ENCODE peak calls at places on chromosomes 5 and 9, in eight cellular contexts. One of them, this sample, is unnamed.

GRCh38 chr5:120613729-120614128 is 149.6 kb downstream of the PRR16 start:
- DNase-seq in choroid plexus epithelial cell: peak
- DNase-seq in breast epithelium: no peak
- DNase-seq in HFF-Myc: no peak
- DNase-seq in WTC11: no peak
- DNase-seq in GM23338: no peak
- DNase-seq in osteocyte: no peak
- DNase-seq in activated CD8-positive, alpha-beta T cell treated with anti-CD3 and anti-CD28 coated beads for 36 hours: no peak
- DNase-seq in this sample: no peak

GRCh38 chr5:41835625-41836024 is 34.6 kb downstream of the OXCT1 start:
- DNase-seq in WTC11: peak
- DNase-seq in GM23338: peak
- DNase-seq in breast epithelium: no peak
- DNase-seq in choroid plexus epithelial cell: peak
- DNase-seq in HFF-Myc: peak
- DNase-seq in osteocyte: peak
- DNase-seq in activated CD8-positive, alpha-beta T cell treated with anti-CD3 and anti-CD28 coated beads for 36 hours: peak
- DNase-seq in this sample: peak

GRCh38 chr5:91288117-91288516 is 95.0 kb downstream of the ARRDC3 start:
- DNase-seq in choroid plexus epithelial cell: peak
- DNase-seq in osteocyte: no peak
- DNase-seq in WTC11: no peak
- DNase-seq in GM23338: no peak
- DNase-seq in HFF-Myc: peak
- DNase-seq in activated CD8-positive, alpha-beta T cell treated with anti-CD3 and anti-CD28 coated beads for 36 hours: no peak
- DNase-seq in breast epithelium: no peak
- DNase-seq in this sample: no peak

GRCh38 chr9:93231121-93231694 is 47.3 kb downstream of the WNK2 start:
- DNase-seq in choroid plexus epithelial cell: no peak
- DNase-seq in WTC11: no peak
- DNase-seq in activated CD8-positive, alpha-beta T cell treated with anti-CD3 and anti-CD28 coated beads for 36 hours: no peak
- DNase-seq in osteocyte: no peak
- DNase-seq in HFF-Myc: no peak
- DNase-seq in GM23338: no peak
- DNase-seq in breast epithelium: peak
- DNase-seq in this sample: no peak

GRCh38 chr5:92337772-92338234 is 954.7 kb upstream of the ARRDC3 start:
- DNase-seq in breast epithelium: no peak
- DNase-seq in choroid plexus epithelial cell: peak
- DNase-seq in activated CD8-positive, alpha-beta T cell treated with anti-CD3 and anti-CD28 coated beads for 36 hours: no peak
- DNase-seq in HFF-Myc: no peak
- DNase-seq in WTC11: no peak
- DNase-seq in osteocyte: no peak
- DNase-seq in GM23338: no peak
- DNase-seq in this sample: no peak

GRCh38 chr5:80136751-80137272 is 101.7 kb downstream of the THBS4 start:
- DNase-seq in osteocyte: no peak
- DNase-seq in GM23338: no peak
- DNase-seq in HFF-Myc: no peak
- DNase-seq in choroid plexus epithelial cell: no peak
- DNase-seq in activated CD8-positive, alpha-beta T cell treated with anti-CD3 and anti-CD28 coated beads for 36 hours: no peak
- DNase-seq in WTC11: no peak
- DNase-seq in breast epithelium: no peak
- DNase-seq in this sample: no peak

GRCh38 chr9:82188817-82189216 is 200.2 kb downstream of the SPATA31D1 start:
- DNase-seq in HFF-Myc: no peak
- DNase-seq in WTC11: no peak
- DNase-seq in osteocyte: no peak
- DNase-seq in GM23338: peak
- DNase-seq in activated CD8-positive, alpha-beta T cell treated with anti-CD3 and anti-CD28 coated beads for 36 hours: no peak
- DNase-seq in choroid plexus epithelial cell: no peak
- DNase-seq in breast epithelium: no peak
- DNase-seq in this sample: no peak

GRCh38 chr9:129258823-129259301 is 80.8 kb upstream of the IER5L start:
- DNase-seq in activated CD8-positive, alpha-beta T cell treated with anti-CD3 and anti-CD28 coated beads for 36 hours: peak
- DNase-seq in HFF-Myc: no peak
- DNase-seq in WTC11: no peak
- DNase-seq in choroid plexus epithelial cell: no peak
- DNase-seq in breast epithelium: no peak
- DNase-seq in GM23338: no peak
- DNase-seq in osteocyte: no peak
- DNase-seq in this sample: no peak

GRCh38 chr9:91006046-91006445 is 204.4 kb downstream of the SYK start:
- DNase-seq in osteocyte: no peak
- DNase-seq in breast epithelium: no peak
- DNase-seq in GM23338: no peak
- DNase-seq in HFF-Myc: no peak
- DNase-seq in choroid plexus epithelial cell: no peak
- DNase-seq in WTC11: no peak
- DNase-seq in activated CD8-positive, alpha-beta T cell treated with anti-CD3 and anti-CD28 coated beads for 36 hours: no peak
- DNase-seq in this sample: no peak

GRCh38 chr9:89869774-89870173 is 265.0 kb downstream of the GADD45G start:
- DNase-seq in HFF-Myc: no peak
- DNase-seq in GM23338: no peak
- DNase-seq in WTC11: no peak
- DNase-seq in choroid plexus epithelial cell: no peak
- DNase-seq in activated CD8-positive, alpha-beta T cell treated with anti-CD3 and anti-CD28 coated beads for 36 hours: no peak
- DNase-seq in breast epithelium: no peak
- DNase-seq in osteocyte: no peak
- DNase-seq in this sample: no peak

GRCh38 chr5:152592416-152592815 is 187.3 kb upstream of the NMUR2 start:
- DNase-seq in osteocyte: no peak
- DNase-seq in choroid plexus epithelial cell: no peak
- DNase-seq in WTC11: no peak
- DNase-seq in GM23338: peak
- DNase-seq in breast epithelium: no peak
- DNase-seq in HFF-Myc: no peak
- DNase-seq in activated CD8-positive, alpha-beta T cell treated with anti-CD3 and anti-CD28 coated beads for 36 hours: no peak
- DNase-seq in this sample: no peak

GRCh38 chr5:147509710-147510651 is at the start of gene DPYSL3:
- DNase-seq in choroid plexus epithelial cell: peak
- DNase-seq in HFF-Myc: no peak
- DNase-seq in breast epithelium: peak
- DNase-seq in WTC11: peak
- DNase-seq in GM23338: peak
- DNase-seq in osteocyte: peak
- DNase-seq in activated CD8-positive, alpha-beta T cell treated with anti-CD3 and anti-CD28 coated beads for 36 hours: peak
- DNase-seq in this sample: peak

GRCh38 chr5:1659100-1660036 is 135.6 kb upstream of the LPCAT1 start:
- DNase-seq in HFF-Myc: no peak
- DNase-seq in choroid plexus epithelial cell: no peak
- DNase-seq in WTC11: no peak
- DNase-seq in breast epithelium: peak
- DNase-seq in GM23338: no peak
- DNase-seq in activated CD8-positive, alpha-beta T cell treated with anti-CD3 and anti-CD28 coated beads for 36 hours: no peak
- DNase-seq in osteocyte: peak
- DNase-seq in this sample: no peak

GRCh38 chr5:6810641-6811405 is 97.6 kb downstream of the TENT4A start:
- DNase-seq in WTC11: no peak
- DNase-seq in activated CD8-positive, alpha-beta T cell treated with anti-CD3 and anti-CD28 coated beads for 36 hours: no peak
- DNase-seq in GM23338: no peak
- DNase-seq in choroid plexus epithelial cell: no peak
- DNase-seq in osteocyte: peak
- DNase-seq in HFF-Myc: no peak
- DNase-seq in breast epithelium: no peak
- DNase-seq in this sample: no peak

GRCh38 chr5:173315495-173316352 is 12.5 kb downstream of the STC2 start:
- DNase-seq in activated CD8-positive, alpha-beta T cell treated with anti-CD3 and anti-CD28 coated beads for 36 hours: peak
- DNase-seq in breast epithelium: peak
- DNase-seq in WTC11: no peak
- DNase-seq in HFF-Myc: no peak
- DNase-seq in GM23338: peak
- DNase-seq in osteocyte: peak
- DNase-seq in choroid plexus epithelial cell: peak
- DNase-seq in this sample: no peak

GRCh38 chr5:14917719-14918118 is 46.1 kb upstream of the ANKH start:
- DNase-seq in osteocyte: no peak
- DNase-seq in WTC11: no peak
- DNase-seq in HFF-Myc: peak
- DNase-seq in GM23338: no peak
- DNase-seq in breast epithelium: peak
- DNase-seq in choroid plexus epithelial cell: no peak
- DNase-seq in activated CD8-positive, alpha-beta T cell treated with anti-CD3 and anti-CD28 coated beads for 36 hours: no peak
- DNase-seq in this sample: no peak

GRCh38 chr9:136244116-136244775 is 1.4 kb downstream of the QSOX2 start:
- DNase-seq in GM23338: no peak
- DNase-seq in activated CD8-positive, alpha-beta T cell treated with anti-CD3 and anti-CD28 coated beads for 36 hours: peak
- DNase-seq in WTC11: no peak
- DNase-seq in osteocyte: no peak
- DNase-seq in choroid plexus epithelial cell: peak
- DNase-seq in breast epithelium: no peak
- DNase-seq in HFF-Myc: no peak
- DNase-seq in this sample: no peak

DNA sequence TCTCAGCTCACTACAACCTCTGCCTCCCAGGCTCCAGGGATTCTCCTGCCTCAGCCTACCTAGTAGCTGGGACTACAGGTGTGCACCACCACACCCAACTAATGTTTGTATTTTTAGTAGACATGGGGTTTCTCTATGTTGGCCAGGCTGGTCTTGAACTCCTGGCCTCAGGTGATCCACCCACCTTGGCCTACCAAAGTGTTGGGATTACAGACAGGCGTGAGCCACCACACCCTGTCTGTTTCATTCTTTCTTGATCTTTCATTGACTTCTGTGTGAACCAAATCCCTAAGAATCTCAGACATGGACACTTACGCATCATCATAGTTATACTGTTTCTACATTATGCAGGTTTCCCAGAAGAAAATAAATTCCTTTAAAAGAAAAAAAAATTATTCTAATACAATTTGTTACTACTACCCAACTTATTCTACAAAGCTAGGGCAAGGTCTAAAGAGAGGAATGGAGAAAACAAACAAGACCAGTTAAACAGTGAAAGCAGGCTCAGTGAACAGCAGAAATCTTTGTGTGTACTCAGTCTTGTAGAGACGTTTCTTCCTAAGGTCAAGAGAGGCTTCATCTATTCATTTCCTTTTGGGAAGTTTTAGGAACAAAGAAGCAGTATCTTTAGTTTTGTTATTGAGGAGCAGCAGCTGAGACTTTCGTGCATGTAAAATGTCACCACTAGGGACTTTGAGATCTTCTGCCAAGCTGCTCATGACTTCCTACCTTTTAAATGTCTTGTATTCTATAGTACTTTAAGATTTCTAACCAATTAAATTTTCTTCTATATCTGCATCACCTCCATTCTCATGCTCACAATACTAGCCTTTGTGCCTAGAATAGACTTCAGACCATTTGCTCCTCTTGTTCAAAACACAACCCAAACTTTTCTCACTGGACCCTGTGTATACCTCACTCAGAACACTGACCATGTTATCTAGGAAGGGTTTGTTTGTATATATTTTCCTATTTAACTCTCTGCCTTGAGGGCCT is 5.6 kb upstream of the HMGCR start:
- DNase-seq in WTC11: no peak
- DNase-seq in breast epithelium: no peak
- DNase-seq in HFF-Myc: no peak
- DNase-seq in choroid plexus epithelial cell: no peak
- DNase-seq in osteocyte: no peak
- DNase-seq in GM23338: peak
- DNase-seq in activated CD8-positive, alpha-beta T cell treated with anti-CD3 and anti-CD28 coated beads for 36 hours: no peak
- DNase-seq in this sample: no peak
- TF ChIP-seq CTCF in WTC11: no peak
- TF ChIP-seq CTCF in breast epithelium: no peak
- TF ChIP-seq CTCF in HFF-Myc: no peak
- TF ChIP-seq CTCF in choroid plexus epithelial cell: peak
- TF ChIP-seq CTCF in osteocyte: no peak
- TF ChIP-seq CTCF in GM23338: no peak
- TF ChIP-seq CTCF in activated CD8-positive, alpha-beta T cell treated with anti-CD3 and anti-CD28 coated beads for 36 hours: no peak
- TF ChIP-seq CTCF in this sample: peak

GRCh38 chr9:101727621-101728524 is 10.6 kb downstream of the GRIN3A start:
- DNase-seq in WTC11: peak
- DNase-seq in osteocyte: no peak
- DNase-seq in activated CD8-positive, alpha-beta T cell treated with anti-CD3 and anti-CD28 coated beads for 36 hours: peak
- DNase-seq in choroid plexus epithelial cell: peak
- DNase-seq in GM23338: peak
- DNase-seq in HFF-Myc: no peak
- DNase-seq in breast epithelium: no peak
- DNase-seq in this sample: peak
- TF ChIP-seq CTCF in WTC11: peak
- TF ChIP-seq CTCF in osteocyte: peak
- TF ChIP-seq CTCF in activated CD8-positive, alpha-beta T cell treated with anti-CD3 and anti-CD28 coated beads for 36 hours: peak
- TF ChIP-seq CTCF in choroid plexus epithelial cell: peak
- TF ChIP-seq CTCF in GM23338: peak
- TF ChIP-seq CTCF in HFF-Myc: peak
- TF ChIP-seq CTCF in breast epithelium: no peak
- TF ChIP-seq CTCF in this sample: peak

DNA sequence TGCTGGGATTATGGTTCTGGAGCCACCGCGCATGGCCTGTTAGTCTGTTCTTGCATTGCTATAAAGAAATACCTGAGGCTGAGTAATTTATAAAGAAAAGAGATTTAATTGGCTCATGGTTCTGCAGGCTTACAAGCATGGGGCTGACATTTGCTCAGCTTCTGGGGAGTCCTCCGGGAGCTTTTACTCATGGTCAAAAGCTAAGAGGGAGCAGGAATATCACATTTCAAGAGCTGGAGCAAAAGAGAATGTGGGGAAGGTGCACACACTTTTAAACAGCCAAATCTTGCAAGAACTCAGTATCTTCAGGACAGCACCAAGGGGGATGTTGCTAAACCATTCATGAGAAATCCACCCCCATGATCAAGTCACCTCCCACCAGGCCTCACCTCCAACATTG is 12.1 kb downstream of the JAK2 start:
- DNase-seq in osteocyte: no peak
- DNase-seq in WTC11: no peak
- DNase-seq in HFF-Myc: no peak
- DNase-seq in choroid plexus epithelial cell: no peak
- DNase-seq in activated CD8-positive, alpha-beta T cell treated with anti-CD3 and anti-CD28 coated beads for 36 hours: no peak
- DNase-seq in GM23338: no peak
- DNase-seq in breast epithelium: no peak
- DNase-seq in this sample: no peak
- TF ChIP-seq CTCF in osteocyte: no peak
- TF ChIP-seq CTCF in WTC11: no peak
- TF ChIP-seq CTCF in HFF-Myc: no peak
- TF ChIP-seq CTCF in choroid plexus epithelial cell: no peak
- TF ChIP-seq CTCF in activated CD8-positive, alpha-beta T cell treated with anti-CD3 and anti-CD28 coated beads for 36 hours: no peak
- TF ChIP-seq CTCF in GM23338: no peak
- TF ChIP-seq CTCF in breast epithelium: no peak
- TF ChIP-seq CTCF in this sample: no peak

DNA sequence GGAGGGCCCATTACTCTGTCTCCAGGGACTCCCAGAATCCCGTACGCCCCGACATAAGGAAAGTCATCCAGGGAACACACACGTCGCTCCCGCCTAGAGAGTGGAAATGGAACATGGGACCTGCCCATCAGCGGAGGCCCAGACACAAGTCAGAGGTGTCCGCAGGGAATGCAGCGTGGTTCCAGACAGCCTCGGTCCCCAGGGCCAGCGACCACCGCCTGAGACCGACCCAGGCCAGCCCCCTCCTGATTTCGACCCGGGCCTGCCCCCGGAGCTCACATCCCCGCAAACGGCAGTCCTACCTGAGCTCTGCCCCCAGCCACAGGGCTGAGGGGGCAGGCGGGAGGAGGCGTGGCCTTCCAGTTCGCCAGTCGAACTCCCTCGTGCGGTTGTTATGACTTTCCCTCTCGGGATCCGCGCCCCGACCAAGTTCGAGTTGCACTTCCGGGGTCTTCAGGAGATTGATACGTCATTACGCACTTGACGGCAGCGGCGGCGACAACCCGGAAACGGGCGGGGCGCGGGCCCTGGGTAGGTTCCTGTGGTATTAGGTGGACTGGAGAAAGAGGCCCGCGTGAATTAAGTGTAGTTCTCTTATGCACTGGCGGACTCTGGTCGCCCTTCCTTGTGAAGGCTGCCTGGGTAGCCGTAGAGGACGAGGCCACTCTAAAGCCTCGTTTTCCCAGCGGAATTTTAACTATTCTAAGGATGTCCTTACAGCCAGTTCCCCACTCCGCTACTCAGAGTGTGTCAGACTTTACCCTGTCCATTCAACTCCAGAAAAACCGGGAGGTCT is 370.0 kb upstream of the POU5F2 start:
- DNase-seq in WTC11: peak
- DNase-seq in osteocyte: peak
- DNase-seq in choroid plexus epithelial cell: peak
- DNase-seq in GM23338: peak
- DNase-seq in HFF-Myc: peak
- DNase-seq in activated CD8-positive, alpha-beta T cell treated with anti-CD3 and anti-CD28 coated beads for 36 hours: peak
- DNase-seq in breast epithelium: peak
- DNase-seq in this sample: peak
- TF ChIP-seq CTCF in WTC11: no peak
- TF ChIP-seq CTCF in osteocyte: peak
- TF ChIP-seq CTCF in choroid plexus epithelial cell: peak
- TF ChIP-seq CTCF in GM23338: peak
- TF ChIP-seq CTCF in HFF-Myc: no peak
- TF ChIP-seq CTCF in activated CD8-positive, alpha-beta T cell treated with anti-CD3 and anti-CD28 coated beads for 36 hours: no peak
- TF ChIP-seq CTCF in breast epithelium: no peak
- TF ChIP-seq CTCF in this sample: peak